ENCODE peak calls at places on chromosomes 12 and 14, in eight cellular contexts. Z, I, U, D, M, F, X and T are unnamed samples.
A peak's percentile ranks its signal among the peaks of the same experiment; 100 is the strongest.

GRCh38 chr14:94562941-94563883 is 2.0 kb downstream of the SERPINA4 start:
- DNase-seq in Z (no peak), I (peak; percentile 38), U (no peak), D (no peak), M (no peak), F (no peak), X (no peak), T (no peak)

GRCh38 chr12:94140556-94140955 is 7.8 kb upstream of the PLXNC1 start:
- DNase-seq in Z (no peak), I (no peak), U (peak; percentile 54), D (no peak), M (peak; percentile 50), F (peak; percentile 61), X (peak; percentile 36), T (no peak)

GRCh38 chr14:51529731-51530130 is 122.0 kb upstream of the FRMD6 start:
- DNase-seq in Z (no peak), I (no peak), U (no peak), D (no peak), M (no peak), F (no peak), X (no peak), T (no peak)

GRCh38 chr14:48575772-48576171 is 900.4 kb upstream of the MDGA2 start:
- DNase-seq in Z (peak; percentile 44), I (no peak), U (no peak), D (no peak), M (no peak), F (no peak), X (no peak), T (no peak)

GRCh38 chr14:89504084-89504483 is 87.1 kb upstream of the FOXN3 start:
- DNase-seq in Z (no peak), I (no peak), U (no peak), D (no peak), M (no peak), F (no peak), X (no peak), T (no peak)

GRCh38 chr12:122064034-122064777 is 14.3 kb upstream of the MLXIP start:
- DNase-seq in Z (peak; percentile 95), I (peak; percentile 81), U (peak; percentile 69), D (peak; percentile 91), M (peak; percentile 53), F (peak; percentile 69), X (peak; percentile 88), T (no peak)

GRCh38 chr12:100672075-100672592 is 98.7 kb downstream of the GAS2L3 start:
- DNase-seq in Z (no peak), I (no peak), U (peak; percentile 47), D (no peak), M (peak; percentile 23), F (peak; percentile 36), X (peak; percentile 15), T (no peak)

GRCh38 chr14:100093322-100093721 is 28.1 kb downstream of the EVL start:
- DNase-seq in Z (peak; percentile 13), I (no peak), U (no peak), D (no peak), M (no peak), F (no peak), X (no peak), T (no peak)

GRCh38 chr12:101018540-101018939 is 191.5 kb downstream of the SLC5A8 start:
- DNase-seq in Z (no peak), I (no peak), U (no peak), D (peak; percentile 46), M (no peak), F (no peak), X (no peak), T (no peak)

GRCh38 chr12:25276199-25276937 is 25.6 kb upstream of the KRAS start:
- DNase-seq in Z (no peak), I (no peak), U (no peak), D (peak; percentile 82), M (no peak), F (no peak), X (peak; percentile 72), T (no peak)

GRCh38 chr14:104520620-104521410 is 58.7 kb upstream of the C14orf180 start:
- DNase-seq in Z (no peak), I (no peak), U (no peak), D (no peak), M (no peak), F (no peak), X (no peak), T (no peak)

GRCh38 chr14:102319351-102320032 is at the start of gene ZNF839:
- DNase-seq in Z (peak; percentile 97), I (peak; percentile 97), U (peak; percentile 97), D (peak; percentile 61), M (peak; percentile 96), F (peak; percentile 95), X (peak; percentile 94), T (no peak)

GRCh38 chr12:76764856-76765255 is 941 bp downstream of the ZDHHC17 start:
- DNase-seq in Z (no peak), I (no peak), U (no peak), D (no peak), M (peak; percentile 13), F (no peak), X (peak; percentile 10), T (no peak)

GRCh38 chr12:104219361-104219892 is 3.8 kb downstream of the TXNRD1 start:
- DNase-seq in Z (no peak), I (no peak), U (no peak), D (peak; percentile 81), M (no peak), F (no peak), X (no peak), T (no peak)

GRCh38 chr12:89328483-89329030 is 23.7 kb downstream of the DUSP6 start:
- DNase-seq in Z (no peak), I (no peak), U (no peak), D (no peak), M (no peak), F (no peak), X (no peak), T (no peak)

GRCh38 chr14:96584199-96584906 is 82.2 kb downstream of the PAPOLA start:
- DNase-seq in Z (no peak), I (peak; percentile 64), U (peak; percentile 73), D (no peak), M (peak; percentile 34), F (peak; percentile 70), X (peak; percentile 27), T (no peak)

GRCh38 chr12:123397400-123397799 is 13.5 kb downstream of the KMT5A start:
- DNase-seq in Z (no peak), I (no peak), U (no peak), D (no peak), M (no peak), F (no peak), X (no peak), T (no peak)

GRCh38 chr14:45251912-45252311 is 1.1 kb downstream of the MIS18BP1 start:
- DNase-seq in Z (no peak), I (no peak), U (peak; percentile 71), D (no peak), M (peak; percentile 74), F (peak; percentile 76), X (no peak), T (no peak)

GRCh38 chr12:114668905-114669304 is 15.1 kb downstream of the TBX3 start:
- DNase-seq in Z (no peak), I (no peak), U (no peak), D (no peak), M (no peak), F (no peak), X (no peak), T (no peak)

GRCh38 chr12:114671664-114672476 is 12.1 kb downstream of the TBX3 start:
- DNase-seq in Z (peak; percentile 77), I (no peak), U (no peak), D (no peak), M (no peak), F (no peak), X (no peak), T (no peak)

GRCh38 chr12:114671321-114671663 is 12.7 kb downstream of the TBX3 start:
- DNase-seq in Z (no peak), I (no peak), U (no peak), D (no peak), M (no peak), F (no peak), X (no peak), T (no peak)

GRCh38 chr12:114669501-114670256 is 14.3 kb downstream of the TBX3 start:
- DNase-seq in Z (no peak), I (no peak), U (no peak), D (no peak), M (no peak), F (no peak), X (no peak), T (no peak)

DNA sequence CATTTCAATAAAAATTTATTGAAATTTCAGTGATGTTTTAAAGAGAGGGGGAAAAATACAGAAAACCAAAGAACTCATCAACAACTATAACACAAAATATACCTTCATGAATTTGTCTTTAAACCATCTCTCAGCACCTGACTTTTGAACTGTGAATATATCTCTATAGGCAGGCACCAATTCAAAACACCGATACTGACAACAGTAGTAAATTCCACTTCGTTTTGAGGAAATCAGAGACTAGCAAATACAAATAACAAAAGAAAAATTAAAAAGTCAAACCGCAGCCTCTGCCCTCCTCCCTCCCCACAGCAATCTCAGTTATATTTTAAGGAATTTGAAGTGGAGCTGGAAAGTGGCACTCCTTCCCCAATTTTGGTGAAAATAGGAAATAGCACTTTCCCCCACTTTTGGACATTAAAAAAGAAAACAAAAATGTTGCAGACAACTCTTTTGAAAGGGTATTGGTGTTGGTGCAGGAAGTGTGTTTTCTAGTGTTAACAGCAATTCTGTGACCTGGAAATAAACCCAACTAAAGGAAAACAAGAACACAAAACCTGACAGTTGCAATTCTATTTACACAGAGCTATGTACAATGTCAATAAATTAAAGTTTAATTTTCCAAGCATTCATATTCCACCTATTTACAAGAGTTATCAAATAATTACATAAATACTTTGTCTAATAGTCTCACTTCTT is 13.6 kb downstream of the TBX3 start:
- DNase-seq in Z (no peak), I (no peak), U (no peak), D (no peak), M (no peak), F (no peak), X (no peak), T (no peak)
- TF ChIP-seq CTCF in Z (no peak), I (no peak), U (no peak), D (no peak), M (no peak), F (no peak), X (no peak), T (no peak)

GRCh38 chr12:65878540-65878939 is 54.3 kb downstream of the HMGA2 start:
- DNase-seq in Z (no peak), I (no peak), U (no peak), D (no peak), M (no peak), F (no peak), X (no peak), T (no peak)
- TF ChIP-seq CTCF in Z (no peak), I (no peak), U (no peak), D (peak; percentile 17), M (no peak), F (no peak), X (no peak), T (peak; percentile 74)

GRCh38 chr12:3827301-3828000 is 45.7 kb downstream of the PARP11 start:
- DNase-seq in Z (no peak), I (no peak), U (peak; percentile 15), D (no peak), M (no peak), F (peak; percentile 64), X (no peak), T (no peak)
- TF ChIP-seq CTCF in Z (no peak), I (no peak), U (no peak), D (no peak), M (no peak), F (no peak), X (no peak), T (no peak)

GRCh38 chr14:65269732-65270131 is 142.8 kb upstream of the FUT8 start:
- DNase-seq in Z (no peak), I (no peak), U (no peak), D (no peak), M (no peak), F (no peak), X (no peak), T (no peak)
- TF ChIP-seq CTCF in Z (no peak), I (no peak), U (no peak), D (no peak), M (no peak), F (no peak), X (no peak), T (no peak)